ENCODE peak calls at places on chromosomes 2 and 18, in four cellular contexts. I, O, W and S are unnamed samples.

GRCh38 chr2:195687320-195688086 is 30.5 kb downstream of the SLC39A10 start:
- DNase-seq in I (no peak), O (peak; percentile 30), W (no peak), S (no peak)

GRCh38 chr18:286515-287310 is 18.9 kb upstream of the THOC1 start:
- DNase-seq in I (no peak), O (no peak), W (peak; percentile 20), S (peak; percentile 10)

GRCh38 chr18:41553716-41554115 is 401.3 kb upstream of the PIK3C3 start:
- DNase-seq in I (no peak), O (no peak), W (no peak), S (no peak)

GRCh38 chr2:215970425-215970824 is 42.9 kb downstream of the MREG start:
- DNase-seq in I (no peak), O (no peak), W (no peak), S (no peak)

GRCh38 chr2:123738643-123739042 is 286.4 kb upstream of the CNTNAP5 start:
- DNase-seq in I (no peak), O (no peak), W (no peak), S (no peak)

GRCh38 chr2:118693287-118693822 is 154.1 kb downstream of the EN1 start:
- DNase-seq in I (no peak), O (no peak), W (no peak), S (no peak)

GRCh38 chr2:170554278-170554955 is 160.7 kb upstream of the SP5 start:
- DNase-seq in I (no peak), O (no peak), W (no peak), S (no peak)

GRCh38 chr2:167692191-167692590 is 555.2 kb downstream of the STK39 start:
- DNase-seq in I (no peak), O (no peak), W (no peak), S (no peak)

GRCh38 chr2:68320118-68320641 is 431 bp upstream of the CNRIP1 start:
- DNase-seq in I (peak; percentile 35), O (no peak), W (no peak), S (no peak)

GRCh38 chr18:31205273-31205672 is 42.6 kb upstream of the DSC1 start:
- DNase-seq in I (no peak), O (no peak), W (peak; percentile 30), S (no peak)

GRCh38 chr18:31203794-31204148 is 41.1 kb upstream of the DSC1 start:
- DNase-seq in I (no peak), O (no peak), W (no peak), S (no peak)

GRCh38 chr18:31203086-31203793 is 40.6 kb upstream of the DSC1 start:
- DNase-seq in I (no peak), O (no peak), W (peak; percentile 63), S (no peak)

GRCh38 chr18:31204833-31205232 is 42.2 kb upstream of the DSC1 start:
- DNase-seq in I (no peak), O (no peak), W (no peak), S (no peak)

DNA sequence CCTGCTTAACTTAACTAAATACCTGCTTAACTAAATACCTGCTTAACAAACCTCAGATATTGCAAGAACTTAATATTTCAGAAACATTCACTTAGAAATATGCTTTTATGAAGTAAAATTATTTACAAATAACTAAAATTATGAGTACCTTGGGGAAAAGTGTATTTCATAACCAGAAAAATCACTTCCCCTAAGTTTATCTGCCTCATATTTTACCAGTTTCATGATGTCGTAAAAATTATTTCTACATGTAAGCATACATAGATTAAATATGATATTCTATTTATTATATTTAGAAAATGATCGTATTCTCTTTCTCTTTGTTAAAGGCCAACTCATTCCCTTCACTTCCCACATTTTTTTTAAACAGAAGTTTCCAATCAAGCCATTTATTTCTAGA is 41.5 kb upstream of the DSC1 start:
- DNase-seq in I (no peak), O (no peak), W (no peak), S (no peak)
- H3K4me3 ChIP-seq in I (no peak overlapping the region), O (no peak overlapping the region), W (no peak overlapping the region), S (no peak overlapping the region)

DNA sequence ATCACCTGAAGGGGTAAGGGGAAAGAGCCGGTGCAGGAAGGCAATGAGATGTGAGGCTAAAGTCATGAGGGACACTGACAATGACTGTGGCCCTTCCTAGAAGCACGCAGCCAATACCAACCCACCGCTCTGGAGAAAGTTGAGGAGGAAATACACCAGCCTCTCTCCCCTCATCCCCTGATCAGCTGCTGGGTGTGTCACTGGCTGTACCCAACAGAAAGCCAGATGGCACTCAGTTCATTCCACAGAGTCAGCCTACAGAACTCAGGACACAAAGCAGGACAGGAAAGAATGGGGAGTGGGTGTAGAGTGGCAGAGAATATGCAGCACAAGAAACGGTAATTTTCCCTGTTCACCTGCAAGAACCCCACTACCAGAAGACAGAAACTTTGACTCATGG is 29.7 kb downstream of the CCBE1 start:
- DNase-seq in I (no peak), O (no peak), W (no peak), S (no peak)
- TF ChIP-seq CHD4 in I (no peak), O (no peak), W (no peak), S (no peak)

DNA sequence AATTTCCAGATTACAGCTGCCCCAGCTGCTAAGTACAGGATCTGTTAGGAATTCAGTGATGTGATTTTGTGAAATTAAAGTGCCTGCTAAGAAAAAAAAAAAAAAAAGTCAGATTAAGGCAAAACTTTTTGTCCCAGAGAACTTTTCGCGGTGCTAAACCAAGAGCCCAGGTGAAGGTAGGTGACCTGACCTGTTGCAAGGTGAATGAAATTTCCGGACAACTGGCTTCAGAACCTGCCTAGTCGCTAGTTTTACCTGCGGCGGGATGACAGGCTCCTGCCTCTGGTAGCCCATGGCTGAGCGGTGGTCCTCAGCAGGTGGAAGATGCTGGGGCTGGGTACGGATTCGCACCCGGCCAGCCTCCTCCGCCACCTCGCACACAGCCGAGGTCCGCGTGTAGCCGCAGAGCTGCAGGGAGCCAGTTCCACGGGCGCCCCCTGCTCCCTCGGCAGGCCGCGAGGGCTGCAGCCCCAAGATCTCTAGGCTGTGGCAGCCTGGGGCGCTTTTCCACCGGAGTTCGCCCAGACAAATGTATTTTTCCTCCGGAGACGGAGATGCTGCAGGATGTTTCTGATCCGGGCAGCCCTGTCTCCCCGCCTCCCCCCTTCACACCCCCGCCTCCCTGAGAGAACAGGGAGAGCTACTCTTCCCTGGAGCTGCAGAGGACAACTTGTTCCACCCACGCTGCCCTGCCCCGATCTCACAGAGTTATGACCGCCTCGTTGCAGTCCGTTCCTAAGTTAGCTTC is at the start of gene SLC38A11:
- DNase-seq in I (no peak), O (no peak), W (no peak), S (no peak)
- H3K4me3 ChIP-seq in I (no peak within 1 kb of the TSS), O (no peak within 1 kb of the TSS), W (peak within 1 kb of the TSS; percentile 34), S (peak within 1 kb of the TSS; percentile 22)

GRCh38 chr2:191328150-191328809 is 83.1 kb downstream of the MYO1B start:
- DNase-seq in I (no peak), O (no peak), W (peak; percentile 51), S (no peak)
- TF ChIP-seq CHD4 in I (no peak), O (no peak), W (no peak), S (no peak)

GRCh38 chr2:241509408-241509784 is 1.0 kb upstream of the STK25 start:
- DNase-seq in I (no peak), O (no peak), W (no peak), S (no peak)
- H3K4me3 ChIP-seq in I (peak overlapping the region; percentile 75), O (peak overlapping the region; percentile 66), W (peak overlapping the region; percentile 47), S (peak overlapping the region; percentile 76)

GRCh38 chr2:41963661-41964525 is 83.9 kb upstream of the PKDCC start:
- DNase-seq in I (no peak), O (no peak), W (peak; percentile 32), S (peak; percentile 77)
- TF ChIP-seq CHD4 in I (no peak), O (no peak), W (no peak), S (no peak)

GRCh38 chr2:230870544-230871360 is 6.0 kb downstream of the ITM2C start:
- DNase-seq in I (no peak), O (no peak), W (no peak), S (no peak)
- H3K4me3 ChIP-seq in I (no peak overlapping the region), O (peak overlapping the region; percentile 22), W (no peak overlapping the region), S (no peak overlapping the region)

GRCh38 chr18:5068856-5069255 is 128.2 kb downstream of the AKAIN1 start:
- DNase-seq in I (no peak), O (no peak), W (no peak), S (no peak)
- TF ChIP-seq CHD4 in I (no peak), O (no peak), W (no peak), S (no peak)